ENCODE peak calls at places on chromosomes 13 and 19, in four cellular contexts. F is IMR-90, G is left ventricle myocardium inferior, D is cardiac muscle cell. A is an unnamed sample. For H3K4me1, the result is how much of the 10 kb centered on the place peaks cover.

GRCh38 chr19:19488041-19488874 is 27.1 kb downstream of the TSSK6 start:
- DNase-seq in F (no peak), G (no peak), D (peak), A (no peak)

GRCh38 chr19:860481-861098 is 1.1 kb downstream of the CFD start:
- DNase-seq in F (peak), G (peak), D (peak), A (peak)

GRCh38 chr19:55678121-55678671 is 3.2 kb downstream of the EPN1 start:
- DNase-seq in F (no peak), G (peak), D (no peak), A (no peak)

GRCh38 chr13:37561031-37561430 is 37.5 kb downstream of the POSTN start:
- DNase-seq in F (peak), G (no peak), D (no peak), A (no peak)

GRCh38 chr19:42132030-42132628 is at the start of gene POU2F2:
- DNase-seq in F (no peak), G (peak), D (no peak), A (no peak)

GRCh38 chr13:90793261-90793785 is 554.2 kb upstream of the MIR17HG start:
- DNase-seq in F (no peak), G (no peak), D (peak), A (no peak)

GRCh38 chr13:37409756-37410155 is 188.8 kb downstream of the POSTN start:
- DNase-seq in F (peak), G (no peak), D (no peak), A (no peak)

GRCh38 chr13:108919036-108919907 is 289.9 kb downstream of the MYO16 start:
- DNase-seq in F (peak), G (no peak), D (no peak), A (no peak)

GRCh38 chr19:5936308-5936980 is 22.4 kb downstream of the CAPS start:
- DNase-seq in F (no peak), G (no peak), D (no peak), A (no peak)

GRCh38 chr13:30679483-30680330 is 55.6 kb upstream of the ALOX5AP start:
- DNase-seq in F (peak), G (no peak), D (peak), A (peak)

GRCh38 chr13:43953370-43953769 is 73.7 kb downstream of the LACC1 start:
- DNase-seq in F (no peak), G (no peak), D (no peak), A (no peak)

GRCh38 chr13:51452391-51453307 is at the start of gene INTS6:
- DNase-seq in F (peak), G (peak), D (peak), A (peak)

GRCh38 chr13:113735194-113735593 is 23.8 kb upstream of the TMEM255B start:
- DNase-seq in F (no peak), G (no peak), D (no peak), A (no peak)

GRCh38 chr19:22545751-22546150 is 88.4 kb upstream of the ZNF492 start:
- DNase-seq in F (no peak), G (peak), D (peak), A (peak)

GRCh38 chr19:49413348-49413747 is 9.9 kb downstream of the PTH2 start:
- DNase-seq in F (peak), G (no peak), D (peak), A (no peak)

GRCh38 chr13:23586336-23586735 is 16.1 kb downstream of the TNFRSF19 start:
- DNase-seq in F (no peak), G (no peak), D (no peak), A (no peak)

GRCh38 chr13:91313103-91313502 is 34.4 kb upstream of the MIR17HG start:
- DNase-seq in F (peak), G (no peak), D (peak), A (no peak)

GRCh38 chr13:67277581-67277980 is 47.4 kb upstream of the PCDH9 start:
- DNase-seq in F (no peak), G (no peak), D (no peak), A (no peak)

GRCh38 chr19:49940482-49940791 is 11.1 kb upstream of the NUP62 start:
- DNase-seq in F (no peak), G (no peak), D (no peak), A (no peak)

GRCh38 chr19:40467007-40467565 is 285 bp downstream of the SPTBN4 start:
- DNase-seq in F (no peak), G (no peak), D (no peak), A (no peak)

GRCh38 chr13:112965103-112965502 is 3.9 kb upstream of the MCF2L start:
- DNase-seq in F (no peak), G (no peak), D (no peak), A (no peak)

GRCh38 chr13:23289917-23290357 is 109.2 kb downstream of the SGCG start:
- DNase-seq in F (peak), G (no peak), D (peak), A (no peak)

GRCh38 chr13:75222031-75222430 is 259.9 kb downstream of the TBC1D4 start:
- DNase-seq in F (peak), G (no peak), D (peak), A (no peak)

GRCh38 chr19:10961763-10962536 is 1.1 kb downstream of the SMARCA4 start:
- DNase-seq in F (peak), G (no peak), D (no peak), A (no peak)

GRCh38 chr19:46721269-46722003 is 4.5 kb upstream of the PRKD2 start:
- DNase-seq in F (no peak), G (no peak), D (no peak), A (no peak)

GRCh38 chr13:114124921-114125320 is 7.5 kb downstream of the RASA3 start:
- DNase-seq in F (peak), G (no peak), D (peak), A (no peak)

GRCh38 chr13:41456768-41457588 is at the start of gene RGCC:
- DNase-seq in F (peak), G (peak), D (peak), A (no peak)

GRCh38 chr19:30046522-30046921 is 104.5 kb downstream of the URI1 start:
- DNase-seq in F (peak), G (no peak), D (no peak), A (peak)

GRCh38 chr19:13783565-13784500 is 9.6 kb downstream of the C19orf53 start:
- DNase-seq in F (no peak), G (no peak), D (no peak), A (no peak)

GRCh38 chr13:113622791-113623490 is 35.1 kb downstream of the ATP4B start:
- DNase-seq in F (no peak), G (peak), D (no peak), A (no peak)

DNA sequence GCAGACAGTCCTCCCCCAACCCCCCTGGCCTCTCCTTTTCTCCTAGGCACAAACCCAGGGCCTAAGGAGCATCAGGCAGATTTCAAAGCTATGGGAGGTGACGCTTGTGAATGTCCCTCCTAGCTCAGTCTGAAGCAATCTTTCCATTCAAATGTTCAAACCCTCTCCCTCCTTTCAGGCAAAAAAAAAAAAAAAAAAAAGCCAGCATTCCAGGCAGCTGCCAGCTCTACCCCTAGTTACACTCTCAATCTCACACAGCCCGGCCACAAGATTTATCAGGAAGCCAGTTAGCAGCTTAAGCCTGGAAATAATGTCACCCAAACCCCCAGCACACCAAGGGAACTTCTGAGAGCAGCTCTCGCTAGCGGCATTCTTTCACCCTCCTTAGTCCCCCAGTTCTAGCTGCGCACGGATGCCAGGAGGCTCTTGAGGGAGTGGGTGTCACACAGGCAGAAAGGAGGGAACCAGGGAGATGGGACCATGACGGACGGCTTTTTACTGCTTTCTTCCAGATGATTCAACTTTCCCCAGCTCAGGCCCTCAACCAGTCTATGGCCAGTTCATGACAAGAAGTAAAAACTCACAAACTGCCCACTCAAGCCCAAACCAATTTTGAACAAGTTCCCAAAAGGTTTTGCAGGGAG is 6.3 kb downstream of the SH3GL1 start:
- DNase-seq in F (no peak), G (no peak), D (peak), A (peak)
- H3K4me1 ChIP-seq in F (under half), G (half or more), D (under half), A (under half)

DNA sequence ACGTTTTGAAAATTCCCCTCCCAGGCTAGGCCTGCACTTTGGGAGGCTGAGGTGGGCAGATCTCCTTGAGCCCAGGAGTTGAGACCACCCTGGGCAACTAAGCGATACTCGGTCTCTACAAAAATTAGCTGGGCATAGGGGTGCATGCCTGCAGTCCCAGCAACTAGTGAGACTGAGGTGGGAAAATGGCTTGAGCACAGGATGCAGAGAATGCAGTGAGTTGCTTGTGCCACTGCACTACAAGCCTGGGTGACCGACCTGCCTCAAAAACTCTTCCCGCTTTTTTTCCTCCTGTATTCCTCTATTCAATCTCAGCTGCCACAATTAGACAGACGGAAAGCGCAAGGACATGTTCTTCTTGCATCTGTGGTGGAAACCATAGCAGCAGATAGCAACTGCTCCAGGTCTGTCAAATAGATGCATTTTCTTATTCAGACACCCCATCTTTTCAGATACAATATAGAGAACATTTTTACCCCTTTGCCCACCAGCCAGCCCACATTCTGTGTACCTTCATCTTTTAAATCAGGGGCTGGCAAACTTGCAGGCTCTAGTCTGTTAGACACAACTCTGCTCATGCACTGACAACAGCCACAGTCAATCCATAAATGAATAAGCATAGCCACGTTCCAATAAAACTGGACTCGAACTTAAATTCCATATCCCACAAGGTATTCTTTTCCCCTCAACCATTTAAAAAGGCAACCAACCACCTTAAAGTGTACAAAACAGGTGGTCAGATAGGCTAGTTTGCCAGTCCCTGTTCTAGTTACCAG is 4.8 kb downstream of the TPT1 start:
- DNase-seq in F (no peak), G (no peak), D (peak), A (no peak)
- H3K27ac ChIP-seq in F (no peak), G (peak), D (peak), A (no peak)

GRCh38 chr19:32404213-32404938 is 1.2 kb upstream of the DPY19L3 start:
- DNase-seq in F (no peak), G (no peak), D (peak), A (no peak)

GRCh38 chr19:32407004-32407992 is 1.7 kb downstream of the DPY19L3 start:
- DNase-seq in F (peak), G (no peak), D (peak), A (no peak)

GRCh38 chr19:32404939-32405430 is 585 bp upstream of the DPY19L3 start:
- DNase-seq in F (peak), G (peak), D (peak), A (peak)

GRCh38 chr19:32405431-32406160 is at the start of gene DPY19L3:
- DNase-seq in F (peak), G (peak), D (peak), A (peak)

GRCh38 chr19:32406161-32407003 is 812 bp downstream of the DPY19L3 start:
- DNase-seq in F (no peak), G (no peak), D (no peak), A (peak)
- H3K4me3 ChIP-seq in F (peak), G (peak), D (peak), A (peak)

DNA sequence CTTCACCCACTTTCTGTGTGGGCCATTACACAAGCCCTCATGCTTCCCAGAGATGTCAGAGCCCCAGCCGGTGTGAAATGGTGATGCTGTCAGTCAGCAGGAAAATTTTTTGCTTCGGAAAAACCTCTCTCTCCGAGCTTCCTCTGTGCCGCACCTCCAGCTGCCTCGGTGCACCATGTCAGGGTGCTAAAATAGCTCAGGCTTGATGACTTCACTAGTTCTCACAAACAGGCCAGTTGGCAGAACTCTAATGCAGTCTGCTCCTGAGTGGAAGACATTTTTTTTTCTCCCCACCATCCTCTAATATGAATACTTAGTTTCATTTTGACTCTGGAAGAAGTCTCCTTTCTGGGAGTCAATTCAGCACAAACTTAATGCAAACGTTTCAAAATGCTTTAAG is 71.3 kb downstream of the KLF12 start:
- DNase-seq in F (peak), G (peak), D (peak), A (no peak)
- H3K4me1 ChIP-seq in F (under half), G (half or more), D (under half), A (under half)

A was measured in SJCRH30.